ENCODE peak calls at places on chromosomes 6 and 20, in nine cellular contexts. One of them, this sample, is unnamed.

GRCh38 chr6:90445533-90446108 is 141.3 kb downstream of the MAP3K7 start:
- DNase-seq in lung microvascular endothelial cell: no peak
- DNase-seq in CD4-positive, alpha-beta T cell: no peak
- DNase-seq in GM10248: no peak
- DNase-seq in caudate nucleus: no peak
- DNase-seq in cerebellar cortex: no peak
- DNase-seq in neuronal stem cell: no peak
- DNase-seq in activated CD4-positive, alpha-beta T cell treated with anti-CD3 and anti-CD28 coated beads, Interleukin-2, amount 10 ng/mL, durations not matched to agents 24 days and 14 days: peak
- DNase-seq in astrocyte of the hippocampus: no peak
- DNase-seq in this sample: no peak

GRCh38 chr6:44503471-44503870 is 116.0 kb downstream of the CDC5L start:
- DNase-seq in lung microvascular endothelial cell: no peak
- DNase-seq in CD4-positive, alpha-beta T cell: no peak
- DNase-seq in GM10248: no peak
- DNase-seq in caudate nucleus: no peak
- DNase-seq in cerebellar cortex: no peak
- DNase-seq in neuronal stem cell: no peak
- DNase-seq in activated CD4-positive, alpha-beta T cell treated with anti-CD3 and anti-CD28 coated beads, Interleukin-2, amount 10 ng/mL, durations not matched to agents 24 days and 14 days: no peak
- DNase-seq in astrocyte of the hippocampus: no peak
- DNase-seq in this sample: no peak

GRCh38 chr20:3071610-3072529 is at the start of gene OXT:
- DNase-seq in lung microvascular endothelial cell: no peak
- DNase-seq in CD4-positive, alpha-beta T cell: peak
- DNase-seq in GM10248: peak
- DNase-seq in caudate nucleus: no peak
- DNase-seq in cerebellar cortex: no peak
- DNase-seq in neuronal stem cell: no peak
- DNase-seq in activated CD4-positive, alpha-beta T cell treated with anti-CD3 and anti-CD28 coated beads, Interleukin-2, amount 10 ng/mL, durations not matched to agents 24 days and 14 days: peak
- DNase-seq in astrocyte of the hippocampus: peak
- DNase-seq in this sample: no peak

GRCh38 chr20:40754372-40754943 is 65.4 kb upstream of the MAFB start:
- DNase-seq in lung microvascular endothelial cell: peak
- DNase-seq in CD4-positive, alpha-beta T cell: no peak
- DNase-seq in GM10248: no peak
- DNase-seq in caudate nucleus: no peak
- DNase-seq in cerebellar cortex: no peak
- DNase-seq in neuronal stem cell: no peak
- DNase-seq in activated CD4-positive, alpha-beta T cell treated with anti-CD3 and anti-CD28 coated beads, Interleukin-2, amount 10 ng/mL, durations not matched to agents 24 days and 14 days: no peak
- DNase-seq in astrocyte of the hippocampus: no peak
- DNase-seq in this sample: no peak

GRCh38 chr6:167341665-167342655 is 17.1 kb downstream of the TTLL2 start:
- DNase-seq in lung microvascular endothelial cell: no peak
- DNase-seq in CD4-positive, alpha-beta T cell: no peak
- DNase-seq in GM10248: no peak
- DNase-seq in caudate nucleus: no peak
- DNase-seq in cerebellar cortex: no peak
- DNase-seq in neuronal stem cell: no peak
- DNase-seq in activated CD4-positive, alpha-beta T cell treated with anti-CD3 and anti-CD28 coated beads, Interleukin-2, amount 10 ng/mL, durations not matched to agents 24 days and 14 days: no peak
- DNase-seq in astrocyte of the hippocampus: peak
- DNase-seq in this sample: peak

GRCh38 chr20:16062661-16063591 is 510.3 kb downstream of the KIF16B start:
- DNase-seq in lung microvascular endothelial cell: no peak
- DNase-seq in CD4-positive, alpha-beta T cell: no peak
- DNase-seq in GM10248: no peak
- DNase-seq in caudate nucleus: no peak
- DNase-seq in cerebellar cortex: no peak
- DNase-seq in neuronal stem cell: no peak
- DNase-seq in activated CD4-positive, alpha-beta T cell treated with anti-CD3 and anti-CD28 coated beads, Interleukin-2, amount 10 ng/mL, durations not matched to agents 24 days and 14 days: no peak
- DNase-seq in astrocyte of the hippocampus: peak
- DNase-seq in this sample: no peak

GRCh38 chr6:159761135-159761872 is 541 bp upstream of the ACAT2 start:
- DNase-seq in lung microvascular endothelial cell: peak
- DNase-seq in CD4-positive, alpha-beta T cell: peak
- DNase-seq in GM10248: peak
- DNase-seq in caudate nucleus: no peak
- DNase-seq in cerebellar cortex: peak
- DNase-seq in neuronal stem cell: peak
- DNase-seq in activated CD4-positive, alpha-beta T cell treated with anti-CD3 and anti-CD28 coated beads, Interleukin-2, amount 10 ng/mL, durations not matched to agents 24 days and 14 days: no peak
- DNase-seq in astrocyte of the hippocampus: peak
- DNase-seq in this sample: no peak

GRCh38 chr6:44527191-44527960 is 139.9 kb downstream of the CDC5L start:
- DNase-seq in lung microvascular endothelial cell: no peak
- DNase-seq in CD4-positive, alpha-beta T cell: no peak
- DNase-seq in GM10248: no peak
- DNase-seq in caudate nucleus: no peak
- DNase-seq in cerebellar cortex: no peak
- DNase-seq in neuronal stem cell: no peak
- DNase-seq in activated CD4-positive, alpha-beta T cell treated with anti-CD3 and anti-CD28 coated beads, Interleukin-2, amount 10 ng/mL, durations not matched to agents 24 days and 14 days: no peak
- DNase-seq in astrocyte of the hippocampus: no peak
- DNase-seq in this sample: no peak

GRCh38 chr6:93779086-93779858 is 359.9 kb upstream of the EPHA7 start:
- DNase-seq in lung microvascular endothelial cell: peak
- DNase-seq in CD4-positive, alpha-beta T cell: no peak
- DNase-seq in GM10248: no peak
- DNase-seq in caudate nucleus: no peak
- DNase-seq in cerebellar cortex: peak
- DNase-seq in neuronal stem cell: peak
- DNase-seq in activated CD4-positive, alpha-beta T cell treated with anti-CD3 and anti-CD28 coated beads, Interleukin-2, amount 10 ng/mL, durations not matched to agents 24 days and 14 days: no peak
- DNase-seq in astrocyte of the hippocampus: peak
- DNase-seq in this sample: no peak

GRCh38 chr6:136526196-136526930 is 23.9 kb downstream of the MAP7 start:
- DNase-seq in lung microvascular endothelial cell: peak
- DNase-seq in CD4-positive, alpha-beta T cell: peak
- DNase-seq in GM10248: peak
- DNase-seq in caudate nucleus: peak
- DNase-seq in cerebellar cortex: peak
- DNase-seq in neuronal stem cell: peak
- DNase-seq in activated CD4-positive, alpha-beta T cell treated with anti-CD3 and anti-CD28 coated beads, Interleukin-2, amount 10 ng/mL, durations not matched to agents 24 days and 14 days: peak
- DNase-seq in astrocyte of the hippocampus: peak
- DNase-seq in this sample: no peak